ENCODE peak calls at places on chromosomes 7 and 10, in six cellular contexts. One of them, this sample, is unnamed.

GRCh38 chr7:81308643-81309354 is 389.9 kb upstream of the SEMA3C start:
- DNase-seq in stimulated activated CD4-positive, alpha-beta T cell treated with anti-CD3 and anti-CD28 coated beads, TNF-alpha, amount 100 ng/mL, for 24 hours: no peak
- DNase-seq in hepatocyte: no peak
- DNase-seq in thoracic aorta: no peak
- DNase-seq in brain microvascular endothelial cell: no peak
- DNase-seq in NCI-H1417: peak; percentile 67
- DNase-seq in this sample: no peak

GRCh38 chr7:133511708-133512107 is 258.8 kb downstream of the EXOC4 start:
- DNase-seq in stimulated activated CD4-positive, alpha-beta T cell treated with anti-CD3 and anti-CD28 coated beads, TNF-alpha, amount 100 ng/mL, for 24 hours: no peak
- DNase-seq in hepatocyte: no peak
- DNase-seq in thoracic aorta: no peak
- DNase-seq in brain microvascular endothelial cell: no peak
- DNase-seq in NCI-H1417: no peak
- DNase-seq in this sample: peak; percentile 33

GRCh38 chr10:70905071-70906021 is 17.0 kb upstream of the PCBD1 start:
- DNase-seq in stimulated activated CD4-positive, alpha-beta T cell treated with anti-CD3 and anti-CD28 coated beads, TNF-alpha, amount 100 ng/mL, for 24 hours: no peak
- DNase-seq in hepatocyte: no peak
- DNase-seq in thoracic aorta: no peak
- DNase-seq in brain microvascular endothelial cell: no peak
- DNase-seq in NCI-H1417: no peak
- DNase-seq in this sample: no peak

GRCh38 chr7:92612501-92612900 is 22.3 kb upstream of the FAM133B start:
- DNase-seq in stimulated activated CD4-positive, alpha-beta T cell treated with anti-CD3 and anti-CD28 coated beads, TNF-alpha, amount 100 ng/mL, for 24 hours: no peak
- DNase-seq in hepatocyte: no peak
- DNase-seq in thoracic aorta: no peak
- DNase-seq in brain microvascular endothelial cell: no peak
- DNase-seq in NCI-H1417: no peak
- DNase-seq in this sample: peak; percentile 16

GRCh38 chr10:48762104-48763042 is 77.7 kb downstream of the WDFY4 start:
- DNase-seq in stimulated activated CD4-positive, alpha-beta T cell treated with anti-CD3 and anti-CD28 coated beads, TNF-alpha, amount 100 ng/mL, for 24 hours: no peak
- DNase-seq in hepatocyte: no peak
- DNase-seq in thoracic aorta: no peak
- DNase-seq in brain microvascular endothelial cell: no peak
- DNase-seq in NCI-H1417: no peak
- DNase-seq in this sample: no peak

GRCh38 chr7:55307123-55307916 is 57.8 kb upstream of the LANCL2 start:
- DNase-seq in stimulated activated CD4-positive, alpha-beta T cell treated with anti-CD3 and anti-CD28 coated beads, TNF-alpha, amount 100 ng/mL, for 24 hours: no peak
- DNase-seq in hepatocyte: peak; percentile 16
- DNase-seq in thoracic aorta: no peak
- DNase-seq in brain microvascular endothelial cell: peak; percentile 17
- DNase-seq in NCI-H1417: no peak
- DNase-seq in this sample: peak; percentile 67

GRCh38 chr10:59907918-59908807 is 1.8 kb upstream of the CCDC6 start:
- DNase-seq in stimulated activated CD4-positive, alpha-beta T cell treated with anti-CD3 and anti-CD28 coated beads, TNF-alpha, amount 100 ng/mL, for 24 hours: peak; percentile 42
- DNase-seq in hepatocyte: peak; percentile 84
- DNase-seq in thoracic aorta: peak; percentile 40
- DNase-seq in brain microvascular endothelial cell: peak; percentile 79
- DNase-seq in NCI-H1417: peak; percentile 48
- DNase-seq in this sample: peak; percentile 56

GRCh38 chr10:372566-372965 is 237.3 kb downstream of the ZMYND11 start:
- DNase-seq in stimulated activated CD4-positive, alpha-beta T cell treated with anti-CD3 and anti-CD28 coated beads, TNF-alpha, amount 100 ng/mL, for 24 hours: no peak
- DNase-seq in hepatocyte: no peak
- DNase-seq in thoracic aorta: no peak
- DNase-seq in brain microvascular endothelial cell: no peak
- DNase-seq in NCI-H1417: no peak
- DNase-seq in this sample: no peak

GRCh38 chr10:61753453-61753852 is 90.7 kb downstream of the CABCOCO1 start:
- DNase-seq in stimulated activated CD4-positive, alpha-beta T cell treated with anti-CD3 and anti-CD28 coated beads, TNF-alpha, amount 100 ng/mL, for 24 hours: no peak
- DNase-seq in hepatocyte: no peak
- DNase-seq in thoracic aorta: no peak
- DNase-seq in brain microvascular endothelial cell: no peak
- DNase-seq in NCI-H1417: no peak
- DNase-seq in this sample: no peak

GRCh38 chr7:95718556-95719410 is 53.6 kb upstream of the DYNC1I1 start:
- DNase-seq in stimulated activated CD4-positive, alpha-beta T cell treated with anti-CD3 and anti-CD28 coated beads, TNF-alpha, amount 100 ng/mL, for 24 hours: no peak
- DNase-seq in hepatocyte: no peak
- DNase-seq in thoracic aorta: no peak
- DNase-seq in brain microvascular endothelial cell: no peak
- DNase-seq in NCI-H1417: peak; percentile 79
- DNase-seq in this sample: no peak

GRCh38 chr10:71029411-71029881 is 141.1 kb upstream of the PCBD1 start:
- DNase-seq in stimulated activated CD4-positive, alpha-beta T cell treated with anti-CD3 and anti-CD28 coated beads, TNF-alpha, amount 100 ng/mL, for 24 hours: no peak
- DNase-seq in hepatocyte: no peak
- DNase-seq in thoracic aorta: no peak
- DNase-seq in brain microvascular endothelial cell: no peak
- DNase-seq in NCI-H1417: no peak
- DNase-seq in this sample: peak; percentile 8

GRCh38 chr7:28020302-28020940 is 160.2 kb downstream of the JAZF1 start:
- DNase-seq in stimulated activated CD4-positive, alpha-beta T cell treated with anti-CD3 and anti-CD28 coated beads, TNF-alpha, amount 100 ng/mL, for 24 hours: peak; percentile 14
- DNase-seq in hepatocyte: peak; percentile 86
- DNase-seq in thoracic aorta: no peak
- DNase-seq in brain microvascular endothelial cell: peak; percentile 66
- DNase-seq in NCI-H1417: peak; percentile 94
- DNase-seq in this sample: peak; percentile 44

GRCh38 chr7:35022725-35023124 is 14.6 kb downstream of the DPY19L1 start:
- DNase-seq in stimulated activated CD4-positive, alpha-beta T cell treated with anti-CD3 and anti-CD28 coated beads, TNF-alpha, amount 100 ng/mL, for 24 hours: no peak
- DNase-seq in hepatocyte: no peak
- DNase-seq in thoracic aorta: no peak
- DNase-seq in brain microvascular endothelial cell: no peak
- DNase-seq in NCI-H1417: no peak
- DNase-seq in this sample: no peak

GRCh38 chr10:54665122-54665521 is 135.9 kb downstream of the PCDH15 start:
- DNase-seq in stimulated activated CD4-positive, alpha-beta T cell treated with anti-CD3 and anti-CD28 coated beads, TNF-alpha, amount 100 ng/mL, for 24 hours: no peak
- DNase-seq in hepatocyte: no peak
- DNase-seq in thoracic aorta: no peak
- DNase-seq in brain microvascular endothelial cell: no peak
- DNase-seq in NCI-H1417: no peak
- DNase-seq in this sample: no peak

GRCh38 chr10:102113261-102113955 is 6.8 kb downstream of the LDB1 start:
- DNase-seq in stimulated activated CD4-positive, alpha-beta T cell treated with anti-CD3 and anti-CD28 coated beads, TNF-alpha, amount 100 ng/mL, for 24 hours: no peak
- DNase-seq in hepatocyte: no peak
- DNase-seq in thoracic aorta: no peak
- DNase-seq in brain microvascular endothelial cell: no peak
- DNase-seq in NCI-H1417: no peak
- DNase-seq in this sample: peak; percentile 37

GRCh38 chr10:21087476-21087875 is 190.4 kb upstream of the NEBL start:
- DNase-seq in stimulated activated CD4-positive, alpha-beta T cell treated with anti-CD3 and anti-CD28 coated beads, TNF-alpha, amount 100 ng/mL, for 24 hours: no peak
- DNase-seq in hepatocyte: no peak
- DNase-seq in thoracic aorta: no peak
- DNase-seq in brain microvascular endothelial cell: no peak
- DNase-seq in NCI-H1417: no peak
- DNase-seq in this sample: no peak

GRCh38 chr7:94741179-94741578 is 85.2 kb upstream of the SGCE start:
- DNase-seq in stimulated activated CD4-positive, alpha-beta T cell treated with anti-CD3 and anti-CD28 coated beads, TNF-alpha, amount 100 ng/mL, for 24 hours: no peak
- DNase-seq in hepatocyte: no peak
- DNase-seq in thoracic aorta: no peak
- DNase-seq in brain microvascular endothelial cell: no peak
- DNase-seq in NCI-H1417: no peak
- DNase-seq in this sample: no peak

GRCh38 chr7:135709508-135709907 is 18.5 kb downstream of the SLC13A4 start:
- DNase-seq in stimulated activated CD4-positive, alpha-beta T cell treated with anti-CD3 and anti-CD28 coated beads, TNF-alpha, amount 100 ng/mL, for 24 hours: no peak
- DNase-seq in hepatocyte: no peak
- DNase-seq in thoracic aorta: no peak
- DNase-seq in brain microvascular endothelial cell: no peak
- DNase-seq in NCI-H1417: no peak
- DNase-seq in this sample: no peak

GRCh38 chr10:93181249-93181928 is 107.7 kb downstream of the CYP26A1 start:
- DNase-seq in stimulated activated CD4-positive, alpha-beta T cell treated with anti-CD3 and anti-CD28 coated beads, TNF-alpha, amount 100 ng/mL, for 24 hours: no peak
- DNase-seq in hepatocyte: no peak
- DNase-seq in thoracic aorta: no peak
- DNase-seq in brain microvascular endothelial cell: no peak
- DNase-seq in NCI-H1417: no peak
- DNase-seq in this sample: peak; percentile 82

GRCh38 chr10:29142516-29143314 is 146.2 kb upstream of the LYZL1 start:
- DNase-seq in stimulated activated CD4-positive, alpha-beta T cell treated with anti-CD3 and anti-CD28 coated beads, TNF-alpha, amount 100 ng/mL, for 24 hours: no peak
- DNase-seq in hepatocyte: peak; percentile 29
- DNase-seq in thoracic aorta: no peak
- DNase-seq in brain microvascular endothelial cell: no peak
- DNase-seq in NCI-H1417: no peak
- DNase-seq in this sample: no peak

GRCh38 chr10:115402690-115403089 is 309.5 kb downstream of the ATRNL1 start:
- DNase-seq in stimulated activated CD4-positive, alpha-beta T cell treated with anti-CD3 and anti-CD28 coated beads, TNF-alpha, amount 100 ng/mL, for 24 hours: no peak
- DNase-seq in hepatocyte: peak; percentile 7
- DNase-seq in thoracic aorta: no peak
- DNase-seq in brain microvascular endothelial cell: peak; percentile 63
- DNase-seq in NCI-H1417: no peak
- DNase-seq in this sample: no peak

GRCh38 chr7:40721344-40721949 is 586.6 kb downstream of the SUGCT start:
- DNase-seq in stimulated activated CD4-positive, alpha-beta T cell treated with anti-CD3 and anti-CD28 coated beads, TNF-alpha, amount 100 ng/mL, for 24 hours: no peak
- DNase-seq in hepatocyte: no peak
- DNase-seq in thoracic aorta: no peak
- DNase-seq in brain microvascular endothelial cell: peak; percentile 53
- DNase-seq in NCI-H1417: no peak
- DNase-seq in this sample: no peak

GRCh38 chr7:99120916-99121315 is 23.0 kb downstream of the SMURF1 start:
- DNase-seq in stimulated activated CD4-positive, alpha-beta T cell treated with anti-CD3 and anti-CD28 coated beads, TNF-alpha, amount 100 ng/mL, for 24 hours: no peak
- DNase-seq in hepatocyte: no peak
- DNase-seq in thoracic aorta: no peak
- DNase-seq in brain microvascular endothelial cell: no peak
- DNase-seq in NCI-H1417: no peak
- DNase-seq in this sample: no peak

GRCh38 chr7:137169282-137169698 is 174.2 kb downstream of the PTN start:
- DNase-seq in stimulated activated CD4-positive, alpha-beta T cell treated with anti-CD3 and anti-CD28 coated beads, TNF-alpha, amount 100 ng/mL, for 24 hours: no peak
- DNase-seq in hepatocyte: peak; percentile 85
- DNase-seq in thoracic aorta: no peak
- DNase-seq in brain microvascular endothelial cell: peak; percentile 74
- DNase-seq in NCI-H1417: peak; percentile 90
- DNase-seq in this sample: peak; percentile 46

GRCh38 chr10:121510201-121510771 is 88.0 kb downstream of the FGFR2 start:
- DNase-seq in stimulated activated CD4-positive, alpha-beta T cell treated with anti-CD3 and anti-CD28 coated beads, TNF-alpha, amount 100 ng/mL, for 24 hours: no peak
- DNase-seq in hepatocyte: no peak
- DNase-seq in thoracic aorta: no peak
- DNase-seq in brain microvascular endothelial cell: no peak
- DNase-seq in NCI-H1417: no peak
- DNase-seq in this sample: peak; percentile 95

GRCh38 chr10:32159264-32159663 is 103.0 kb upstream of the KIF5B start:
- DNase-seq in stimulated activated CD4-positive, alpha-beta T cell treated with anti-CD3 and anti-CD28 coated beads, TNF-alpha, amount 100 ng/mL, for 24 hours: no peak
- DNase-seq in hepatocyte: no peak
- DNase-seq in thoracic aorta: no peak
- DNase-seq in brain microvascular endothelial cell: no peak
- DNase-seq in NCI-H1417: no peak
- DNase-seq in this sample: no peak

GRCh38 chr7:28155019-28155660 is 25.5 kb downstream of the JAZF1 start:
- DNase-seq in stimulated activated CD4-positive, alpha-beta T cell treated with anti-CD3 and anti-CD28 coated beads, TNF-alpha, amount 100 ng/mL, for 24 hours: no peak
- DNase-seq in hepatocyte: no peak
- DNase-seq in thoracic aorta: no peak
- DNase-seq in brain microvascular endothelial cell: no peak
- DNase-seq in NCI-H1417: no peak
- DNase-seq in this sample: no peak

GRCh38 chr7:8154290-8154689 is 107.7 kb downstream of the ICA1 start:
- DNase-seq in stimulated activated CD4-positive, alpha-beta T cell treated with anti-CD3 and anti-CD28 coated beads, TNF-alpha, amount 100 ng/mL, for 24 hours: no peak
- DNase-seq in hepatocyte: no peak
- DNase-seq in thoracic aorta: no peak
- DNase-seq in brain microvascular endothelial cell: no peak
- DNase-seq in NCI-H1417: peak; percentile 98
- DNase-seq in this sample: no peak

GRCh38 chr7:44518761-44519160 is 22.4 kb downstream of the NPC1L1 start:
- DNase-seq in stimulated activated CD4-positive, alpha-beta T cell treated with anti-CD3 and anti-CD28 coated beads, TNF-alpha, amount 100 ng/mL, for 24 hours: no peak
- DNase-seq in hepatocyte: no peak
- DNase-seq in thoracic aorta: no peak
- DNase-seq in brain microvascular endothelial cell: no peak
- DNase-seq in NCI-H1417: no peak
- DNase-seq in this sample: no peak

GRCh38 chr7:81155654-81156373 is 237.0 kb upstream of the SEMA3C start:
- DNase-seq in stimulated activated CD4-positive, alpha-beta T cell treated with anti-CD3 and anti-CD28 coated beads, TNF-alpha, amount 100 ng/mL, for 24 hours: no peak
- DNase-seq in hepatocyte: peak; percentile 26
- DNase-seq in thoracic aorta: no peak
- DNase-seq in brain microvascular endothelial cell: no peak
- DNase-seq in NCI-H1417: peak; percentile 26
- DNase-seq in this sample: no peak

GRCh38 chr10:88095291-88095721 is 231.9 kb downstream of the PTEN start:
- DNase-seq in stimulated activated CD4-positive, alpha-beta T cell treated with anti-CD3 and anti-CD28 coated beads, TNF-alpha, amount 100 ng/mL, for 24 hours: no peak
- DNase-seq in hepatocyte: peak; percentile 46
- DNase-seq in thoracic aorta: no peak
- DNase-seq in brain microvascular endothelial cell: peak; percentile 12
- DNase-seq in NCI-H1417: no peak
- DNase-seq in this sample: no peak

GRCh38 chr7:25965405-25966123 is 186.4 kb upstream of the NFE2L3 start:
- DNase-seq in stimulated activated CD4-positive, alpha-beta T cell treated with anti-CD3 and anti-CD28 coated beads, TNF-alpha, amount 100 ng/mL, for 24 hours: no peak
- DNase-seq in hepatocyte: no peak
- DNase-seq in thoracic aorta: no peak
- DNase-seq in brain microvascular endothelial cell: peak; percentile 9
- DNase-seq in NCI-H1417: no peak
- DNase-seq in this sample: no peak

This sample was measured in trophoblast cell.